ENCODE peak calls at places on chromosomes 7 and 10, in six cellular contexts. One of them, this sample, is unnamed.

GRCh38 chr10:25758041-25758457 is 176.0 kb upstream of the MYO3A start:
- DNase-seq in T-cell: no peak
- DNase-seq in ureter: no peak
- DNase-seq in midbrain: peak
- DNase-seq in KG1: no peak
- DNase-seq in frontal cortex: peak
- DNase-seq in this sample: no peak

GRCh38 chr7:140358024-140358770 is 40.1 kb downstream of the SLC37A3 start:
- DNase-seq in frontal cortex: no peak
- DNase-seq in ureter: no peak
- DNase-seq in T-cell: no peak
- DNase-seq in KG1: no peak
- DNase-seq in midbrain: no peak
- DNase-seq in this sample: no peak

GRCh38 chr7:119343289-119343688 is 929.7 kb upstream of the KCND2 start:
- DNase-seq in frontal cortex: no peak
- DNase-seq in KG1: no peak
- DNase-seq in ureter: no peak
- DNase-seq in T-cell: no peak
- DNase-seq in midbrain: no peak
- DNase-seq in this sample: no peak

GRCh38 chr10:70557876-70558275 is 44.7 kb downstream of the PRF1 start:
- DNase-seq in KG1: no peak
- DNase-seq in ureter: no peak
- DNase-seq in T-cell: no peak
- DNase-seq in frontal cortex: no peak
- DNase-seq in midbrain: no peak
- DNase-seq in this sample: no peak

GRCh38 chr10:61750943-61751471 is 88.3 kb downstream of the CABCOCO1 start:
- DNase-seq in ureter: peak
- DNase-seq in midbrain: no peak
- DNase-seq in KG1: peak
- DNase-seq in frontal cortex: no peak
- DNase-seq in T-cell: peak
- DNase-seq in this sample: no peak

GRCh38 chr7:69457912-69458491 is 140.3 kb upstream of the AUTS2 start:
- DNase-seq in KG1: no peak
- DNase-seq in frontal cortex: no peak
- DNase-seq in ureter: no peak
- DNase-seq in midbrain: no peak
- DNase-seq in T-cell: no peak
- DNase-seq in this sample: peak

GRCh38 chr7:20424475-20424874 is 93.8 kb downstream of the ITGB8 start:
- DNase-seq in KG1: no peak
- DNase-seq in frontal cortex: no peak
- DNase-seq in ureter: no peak
- DNase-seq in midbrain: no peak
- DNase-seq in T-cell: no peak
- DNase-seq in this sample: no peak

GRCh38 chr7:132773527-132773956 is 197.3 kb upstream of the PLXNA4 start:
- DNase-seq in T-cell: no peak
- DNase-seq in midbrain: no peak
- DNase-seq in KG1: no peak
- DNase-seq in ureter: no peak
- DNase-seq in frontal cortex: no peak
- DNase-seq in this sample: no peak

GRCh38 chr10:35640474-35640873 is 1.6 kb downstream of the FZD8 start:
- DNase-seq in KG1: no peak
- DNase-seq in frontal cortex: peak
- DNase-seq in midbrain: peak
- DNase-seq in T-cell: no peak
- DNase-seq in ureter: no peak
- DNase-seq in this sample: peak